ENCODE peak calls at places on chromosome 20, in four cellular contexts. One of them, this sample, is unnamed.

GRCh38 chr20:37989601-37990001 is 43.7 kb downstream of the TTI1 start:
- DNase-seq in GM12865: peak
- DNase-seq in GM23338: no peak
- DNase-seq in HepG2: no peak
- DNase-seq in this sample: no peak

GRCh38 chr20:62940875-62941274 is 2.9 kb downstream of the GID8 start:
- DNase-seq in GM23338: no peak
- DNase-seq in HepG2: no peak
- DNase-seq in GM12865: no peak
- DNase-seq in this sample: no peak

GRCh38 chr20:9215539-9215938 is 146.7 kb downstream of the PLCB4 start:
- DNase-seq in HepG2: peak
- DNase-seq in GM23338: peak
- DNase-seq in GM12865: peak
- DNase-seq in this sample: no peak

GRCh38 chr20:41425180-41425884 is 58.7 kb upstream of the EMILIN3 start:
- DNase-seq in GM23338: no peak
- DNase-seq in HepG2: peak
- DNase-seq in GM12865: no peak
- DNase-seq in this sample: no peak

GRCh38 chr20:46582648-46583047 is 32.2 kb upstream of the OCSTAMP start:
- DNase-seq in HepG2: no peak
- DNase-seq in GM23338: no peak
- DNase-seq in GM12865: no peak
- DNase-seq in this sample: no peak

GRCh38 chr20:54078296-54078695 is 7.9 kb upstream of the BCAS1 start:
- DNase-seq in HepG2: peak
- DNase-seq in GM23338: no peak
- DNase-seq in GM12865: peak
- DNase-seq in this sample: peak

GRCh38 chr20:57187068-57187634 is 79.3 kb downstream of the BMP7 start:
- DNase-seq in GM23338: no peak
- DNase-seq in HepG2: no peak
- DNase-seq in GM12865: no peak
- DNase-seq in this sample: no peak

GRCh38 chr20:8867346-8867745 is 201.5 kb upstream of the PLCB4 start:
- DNase-seq in GM12865: no peak
- DNase-seq in GM23338: no peak
- DNase-seq in HepG2: no peak
- DNase-seq in this sample: no peak

GRCh38 chr20:35360033-35360432 is 51.7 kb downstream of the UQCC1 start:
- DNase-seq in GM12865: no peak
- DNase-seq in HepG2: no peak
- DNase-seq in GM23338: no peak
- DNase-seq in this sample: no peak

GRCh38 chr20:10093087-10093591 is 58.4 kb downstream of the ANKEF1 start:
- DNase-seq in GM23338: no peak
- DNase-seq in GM12865: no peak
- DNase-seq in HepG2: no peak
- DNase-seq in this sample: no peak

GRCh38 chr20:8481636-8482035 is 349.6 kb downstream of the PLCB1 start:
- DNase-seq in GM23338: no peak
- DNase-seq in GM12865: no peak
- DNase-seq in HepG2: no peak
- DNase-seq in this sample: no peak

GRCh38 chr20:59242714-59243626 is 57.4 kb upstream of the EDN3 start:
- DNase-seq in HepG2: no peak
- DNase-seq in GM23338: no peak
- DNase-seq in GM12865: no peak
- DNase-seq in this sample: no peak

GRCh38 chr20:21901470-21902275 is 196.2 kb downstream of the PAX1 start:
- DNase-seq in GM23338: no peak
- DNase-seq in HepG2: no peak
- DNase-seq in GM12865: no peak
- DNase-seq in this sample: no peak

GRCh38 chr20:10761786-10762185 is 88.0 kb upstream of the JAG1 start:
- DNase-seq in GM12865: no peak
- DNase-seq in HepG2: peak
- DNase-seq in GM23338: no peak
- DNase-seq in this sample: no peak

GRCh38 chr20:35563834-35564233 is 22.0 kb downstream of the ERGIC3 start:
- DNase-seq in GM12865: no peak
- DNase-seq in GM23338: no peak
- DNase-seq in HepG2: no peak
- DNase-seq in this sample: no peak

GRCh38 chr20:25220021-25220730 is 24.7 kb downstream of the ENTPD6 start:
- DNase-seq in GM23338: peak
- DNase-seq in HepG2: no peak
- DNase-seq in GM12865: no peak
- DNase-seq in this sample: no peak
- TF ChIP-seq CTCF in GM23338: peak
- TF ChIP-seq CTCF in HepG2: peak
- TF ChIP-seq CTCF in GM12865: peak
- TF ChIP-seq CTCF in this sample: no peak

GRCh38 chr20:51767867-51768758 is at the start of gene ATP9A:
- DNase-seq in HepG2: no peak
- DNase-seq in GM12865: no peak
- DNase-seq in GM23338: peak
- DNase-seq in this sample: no peak
- TF ChIP-seq CTCF in HepG2: no peak
- TF ChIP-seq CTCF in GM12865: no peak
- TF ChIP-seq CTCF in GM23338: no peak
- TF ChIP-seq CTCF in this sample: no peak

GRCh38 chr20:51380401-51381385 is 161.8 kb downstream of the NFATC2 start:
- DNase-seq in GM23338: no peak
- DNase-seq in GM12865: peak
- DNase-seq in HepG2: no peak
- DNase-seq in this sample: no peak

GRCh38 chr20:51379601-51380341 is 162.7 kb downstream of the NFATC2 start:
- DNase-seq in HepG2: no peak
- DNase-seq in GM12865: no peak
- DNase-seq in GM23338: no peak
- DNase-seq in this sample: no peak

GRCh38 chr20:51382986-51383821 is 159.3 kb downstream of the NFATC2 start:
- DNase-seq in HepG2: no peak
- DNase-seq in GM23338: no peak
- DNase-seq in GM12865: no peak
- DNase-seq in this sample: no peak

GRCh38 chr20:51382111-51382985 is 160.2 kb downstream of the NFATC2 start:
- DNase-seq in HepG2: no peak
- DNase-seq in GM12865: no peak
- DNase-seq in GM23338: no peak
- DNase-seq in this sample: no peak

GRCh38 chr20:51381557-51381956 is 161.0 kb downstream of the NFATC2 start:
- DNase-seq in HepG2: no peak
- DNase-seq in GM12865: no peak
- DNase-seq in GM23338: peak
- DNase-seq in this sample: no peak
- TF ChIP-seq CTCF in HepG2: peak
- TF ChIP-seq CTCF in GM12865: no peak
- TF ChIP-seq CTCF in GM23338: peak
- TF ChIP-seq CTCF in this sample: no peak

GRCh38 chr20:23433628-23434027 is 5.9 kb upstream of the CSTL1 start:
- DNase-seq in GM12865: no peak
- DNase-seq in GM23338: no peak
- DNase-seq in HepG2: no peak
- DNase-seq in this sample: no peak
- TF ChIP-seq CTCF in GM12865: no peak
- TF ChIP-seq CTCF in GM23338: no peak
- TF ChIP-seq CTCF in HepG2: no peak
- TF ChIP-seq CTCF in this sample: no peak

GRCh38 chr20:33668791-33669155 is 2.0 kb downstream of the ACTL10 start:
- DNase-seq in GM12865: no peak
- DNase-seq in GM23338: no peak
- DNase-seq in HepG2: no peak
- DNase-seq in this sample: no peak

GRCh38 chr20:33667245-33668086 is 723 bp downstream of the ACTL10 start:
- DNase-seq in GM23338: no peak
- DNase-seq in HepG2: no peak
- DNase-seq in GM12865: peak
- DNase-seq in this sample: peak

GRCh38 chr20:33668087-33668790 is 1.5 kb downstream of the ACTL10 start:
- DNase-seq in GM12865: no peak
- DNase-seq in HepG2: no peak
- DNase-seq in GM23338: peak
- DNase-seq in this sample: peak

GRCh38 chr20:33664762-33665144 is 2.0 kb upstream of the ACTL10 start:
- DNase-seq in HepG2: no peak
- DNase-seq in GM12865: no peak
- DNase-seq in GM23338: no peak
- DNase-seq in this sample: no peak

DNA sequence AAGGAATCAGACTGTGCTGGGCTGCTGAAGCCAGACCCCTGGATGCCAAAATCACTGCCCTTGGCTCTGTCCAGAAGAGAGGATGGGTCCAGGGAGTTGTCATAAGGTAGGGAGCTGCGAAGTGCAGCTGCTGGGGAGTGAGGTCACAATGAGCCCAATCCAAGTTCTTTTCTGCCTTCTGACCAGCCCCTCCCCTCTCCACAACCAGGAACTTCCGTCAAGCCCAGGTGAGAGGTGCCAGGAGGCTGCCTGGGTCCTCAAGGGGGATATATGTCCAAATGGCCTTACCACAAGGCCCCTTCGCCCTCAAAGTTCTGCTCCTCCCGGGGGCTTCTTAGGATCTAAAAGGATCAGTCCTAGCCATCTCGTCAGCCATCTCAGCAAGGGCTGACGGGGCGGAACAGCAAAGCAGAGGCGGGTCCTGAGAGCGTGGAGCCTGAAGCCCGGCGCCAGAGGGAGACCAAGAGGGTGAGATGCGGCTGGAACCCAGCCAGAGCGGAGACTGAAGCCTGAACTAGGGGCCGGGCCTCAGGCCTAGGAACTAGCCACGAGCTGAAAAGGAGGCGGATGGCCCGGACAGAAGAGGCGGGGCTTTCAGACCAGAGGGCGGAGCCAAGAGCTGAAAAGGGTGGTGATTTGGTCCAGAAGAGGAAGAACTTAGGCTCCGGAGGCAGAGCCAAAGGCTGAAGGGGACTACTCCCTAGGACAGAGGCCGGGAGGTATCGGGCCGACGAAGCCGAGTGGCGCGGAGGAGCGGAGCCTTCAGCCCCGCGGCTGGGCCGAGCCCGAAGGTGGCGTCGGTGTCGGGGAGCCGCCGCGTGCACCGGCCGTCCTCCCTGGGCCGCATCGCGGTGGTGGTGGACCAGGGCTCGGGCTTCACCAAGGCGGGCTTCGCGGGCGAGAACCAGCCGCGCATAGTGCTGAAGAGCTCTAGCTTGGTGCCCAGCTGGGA is at the start of gene ACTL10:
- DNase-seq in GM12865: peak
- DNase-seq in GM23338: peak
- DNase-seq in HepG2: no peak
- DNase-seq in this sample: peak
- TF ChIP-seq CTCF in GM12865: no peak
- TF ChIP-seq CTCF in GM23338: no peak
- TF ChIP-seq CTCF in HepG2: no peak
- TF ChIP-seq CTCF in this sample: no peak

GRCh38 chr20:4266183-4266582 is 250.8 kb upstream of the RNF24 start:
- DNase-seq in GM23338: no peak
- DNase-seq in HepG2: no peak
- DNase-seq in GM12865: no peak
- DNase-seq in this sample: no peak

GRCh38 chr20:4256886-4257285 is 241.5 kb upstream of the RNF24 start:
- DNase-seq in GM12865: no peak
- DNase-seq in GM23338: no peak
- DNase-seq in HepG2: no peak
- DNase-seq in this sample: no peak

GRCh38 chr20:4260102-4260501 is 244.7 kb upstream of the RNF24 start:
- DNase-seq in GM12865: no peak
- DNase-seq in HepG2: no peak
- DNase-seq in GM23338: no peak
- DNase-seq in this sample: no peak

GRCh38 chr20:4263011-4263410 is 247.7 kb upstream of the RNF24 start:
- DNase-seq in GM23338: no peak
- DNase-seq in HepG2: no peak
- DNase-seq in GM12865: no peak
- DNase-seq in this sample: no peak

GRCh38 chr20:4261333-4262284 is 246.3 kb upstream of the RNF24 start:
- DNase-seq in GM12865: no peak
- DNase-seq in HepG2: no peak
- DNase-seq in GM23338: peak
- DNase-seq in this sample: no peak
- TF ChIP-seq CTCF in GM12865: no peak
- TF ChIP-seq CTCF in HepG2: no peak
- TF ChIP-seq CTCF in GM23338: no peak
- TF ChIP-seq CTCF in this sample: no peak

GRCh38 chr20:44222969-44223368 is 12.4 kb upstream of the OSER1 start:
- DNase-seq in GM23338: peak
- DNase-seq in HepG2: peak
- DNase-seq in GM12865: no peak
- DNase-seq in this sample: no peak
- TF ChIP-seq CTCF in GM23338: peak
- TF ChIP-seq CTCF in HepG2: peak
- TF ChIP-seq CTCF in GM12865: no peak
- TF ChIP-seq CTCF in this sample: no peak

DNA sequence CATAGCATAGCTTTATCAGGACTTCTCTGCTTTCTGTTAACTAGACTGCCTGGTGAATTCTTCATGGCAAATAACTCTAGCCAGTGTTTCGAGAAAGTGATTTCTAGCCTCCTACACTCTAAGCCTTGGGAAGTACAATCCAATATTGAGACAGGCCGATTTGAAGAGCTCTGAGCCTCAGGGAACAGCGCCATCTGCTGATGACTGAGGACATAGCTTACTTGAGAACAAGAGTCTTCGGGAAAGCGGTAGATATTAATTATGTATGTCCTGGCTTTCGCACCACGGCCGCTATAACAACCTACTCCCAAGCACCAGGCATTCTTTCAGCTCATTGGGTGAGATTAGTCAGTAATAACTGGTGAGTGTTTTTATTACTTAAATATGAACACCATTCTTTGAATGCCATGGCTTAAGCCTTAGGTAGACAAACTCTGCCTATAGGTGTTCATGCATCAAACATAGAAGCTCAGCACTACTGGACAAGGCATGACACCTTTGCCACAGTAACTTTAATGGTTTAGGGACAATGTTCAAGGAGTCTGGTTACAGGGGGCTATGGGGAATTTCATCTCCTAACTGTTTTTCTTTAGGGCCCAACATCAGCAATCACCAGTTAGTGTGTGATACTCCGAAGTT is 518.6 kb downstream of the BMP2 start:
- DNase-seq in HepG2: peak
- DNase-seq in GM12865: peak
- DNase-seq in GM23338: peak
- DNase-seq in this sample: peak
- TF ChIP-seq CTCF in HepG2: peak
- TF ChIP-seq CTCF in GM12865: peak
- TF ChIP-seq CTCF in GM23338: peak
- TF ChIP-seq CTCF in this sample: peak

GRCh38 chr20:20273281-20273680 is 94.6 kb upstream of the INSM1 start:
- DNase-seq in GM12865: no peak
- DNase-seq in GM23338: no peak
- DNase-seq in HepG2: no peak
- DNase-seq in this sample: no peak
- TF ChIP-seq CTCF in GM12865: no peak
- TF ChIP-seq CTCF in GM23338: no peak
- TF ChIP-seq CTCF in HepG2: no peak
- TF ChIP-seq CTCF in this sample: no peak

This sample was measured in GM13976.